ENCODE peak calls at places on chromosomes 2 and 18, in five cellular contexts. O is NT2/D1, R is GM12878, F is HepG2, E is H1. H is an unnamed sample.

GRCh38 chr2:156818221-156818620 is 382.0 kb downstream of the GPD2 start:
- DNase-seq in O (no peak), R (no peak), F (no peak), E (no peak), H (no peak)

GRCh38 chr2:234242446-234242810 is 191.9 kb downstream of the SPP2 start:
- DNase-seq in O (no peak), R (no peak), F (no peak), E (no peak), H (no peak)

GRCh38 chr2:31012384-31012783 is 125.9 kb downstream of the GALNT14 start:
- DNase-seq in O (no peak), R (no peak), F (no peak), E (no peak), H (no peak)

GRCh38 chr18:38369772-38370690 is 804.4 kb upstream of the CELF4 start:
- DNase-seq in O (no peak), R (peak; percentile 12), F (no peak), E (no peak), H (no peak)

GRCh38 chr2:218270721-218271486 is 585 bp downstream of the PNKD start:
- DNase-seq in O (no peak), R (no peak), F (no peak), E (no peak), H (no peak)

GRCh38 chr2:8906208-8906607 is 68.8 kb upstream of the KIDINS220 start:
- DNase-seq in O (no peak), R (no peak), F (no peak), E (no peak), H (no peak)

GRCh38 chr2:144460981-144461766 is 58.7 kb downstream of the ZEB2 start:
- DNase-seq in O (no peak), R (no peak), F (no peak), E (no peak), H (peak; percentile 76)

GRCh38 chr2:62042944-62043343 is 137.5 kb downstream of the COMMD1 start:
- DNase-seq in O (no peak), R (no peak), F (no peak), E (no peak), H (no peak)

GRCh38 chr2:109058215-109058614 is 69.2 kb upstream of the EDAR start:
- DNase-seq in O (no peak), R (no peak), F (no peak), E (no peak), H (no peak)

GRCh38 chr2:241873081-241873802 is 3.7 kb downstream of the RTP5 start:
- DNase-seq in O (no peak), R (no peak), F (no peak), E (no peak), H (no peak)

GRCh38 chr2:152395132-152396024 is 60.4 kb downstream of the FMNL2 start:
- DNase-seq in O (no peak), R (no peak), F (no peak), E (no peak), H (no peak)

GRCh38 chr2:118878531-118879149 is 31.2 kb upstream of the EN1 start:
- DNase-seq in O (no peak), R (no peak), F (no peak), E (no peak), H (no peak)

GRCh38 chr2:197191177-197191947 is 119.2 kb downstream of the ANKRD44 start:
- DNase-seq in O (peak; percentile 28), R (no peak), F (peak; percentile 40), E (no peak), H (peak; percentile 21)

GRCh38 chr18:46705521-46705920 is 48.5 kb upstream of the LOXHD1 start:
- DNase-seq in O (no peak), R (no peak), F (no peak), E (no peak), H (no peak)

GRCh38 chr18:62437520-62438329 is 85.1 kb upstream of the ZCCHC2 start:
- DNase-seq in O (no peak), R (no peak), F (no peak), E (no peak), H (no peak)

GRCh38 chr2:229869226-229869625 is 52.6 kb downstream of the TRIP12 start:
- DNase-seq in O (no peak), R (no peak), F (no peak), E (no peak), H (no peak)

GRCh38 chr18:22558945-22559385 is 141.2 kb upstream of the CTAGE1 start:
- DNase-seq in O (no peak), R (no peak), F (peak; percentile 31), E (no peak), H (peak; percentile 69)

GRCh38 chr2:113219889-113220641 is 46.3 kb downstream of the PSD4 start:
- DNase-seq in O (no peak), R (no peak), F (peak; percentile 85), E (no peak), H (no peak)

GRCh38 chr18:74522635-74523548 is 11.4 kb upstream of the CNDP1 start:
- DNase-seq in O (no peak), R (no peak), F (no peak), E (no peak), H (no peak)

GRCh38 chr2:241613018-241613780 is 23.8 kb downstream of the THAP4 start:
- DNase-seq in O (no peak), R (no peak), F (no peak), E (no peak), H (no peak)

GRCh38 chr2:99139003-99139402 is 2.5 kb upstream of the C2orf15 start:
- DNase-seq in O (no peak), R (no peak), F (no peak), E (no peak), H (no peak)

GRCh38 chr2:224098473-224098872 is 59.4 kb upstream of the SERPINE2 start:
- DNase-seq in O (no peak), R (no peak), F (no peak), E (no peak), H (no peak)

GRCh38 chr2:104852161-104852689 is 1.7 kb upstream of the POU3F3 start:
- DNase-seq in O (no peak), R (no peak), F (no peak), E (no peak), H (no peak)

GRCh38 chr2:42928692-42929576 is 136.6 kb upstream of the HAAO start:
- DNase-seq in O (peak; percentile 86), R (no peak), F (peak; percentile 90), E (no peak), H (peak; percentile 54)

GRCh38 chr2:223313101-223313500 is 261.1 kb downstream of the KCNE4 start:
- DNase-seq in O (no peak), R (no peak), F (no peak), E (no peak), H (no peak)

GRCh38 chr18:77762632-77763031 is 513.0 kb downstream of the GALR1 start:
- DNase-seq in O (no peak), R (no peak), F (no peak), E (no peak), H (no peak)

GRCh38 chr2:30769891-30770462 is 37.3 kb downstream of the CAPN13 start:
- DNase-seq in O (no peak), R (no peak), F (no peak), E (no peak), H (no peak)

GRCh38 chr2:43139996-43140621 is 86.3 kb downstream of the ZFP36L2 start:
- DNase-seq in O (no peak), R (no peak), F (no peak), E (no peak), H (no peak)

GRCh38 chr2:24317491-24317920 is 42.8 kb downstream of the ITSN2 start:
- DNase-seq in O (no peak), R (no peak), F (peak; percentile 14), E (no peak), H (no peak)

GRCh38 chr2:173130521-173131467 is 55.1 kb downstream of the MAP3K20 start:
- DNase-seq in O (no peak), R (no peak), F (no peak), E (no peak), H (no peak)

GRCh38 chr2:68251855-68252406 is 401 bp downstream of the PPP3R1 start:
- DNase-seq in O (no peak), R (no peak), F (no peak), E (no peak), H (peak; percentile 21)

GRCh38 chr18:78659748-78660147 is 319.9 kb upstream of the SALL3 start:
- DNase-seq in O (peak; percentile 16), R (no peak), F (no peak), E (peak; percentile 13), H (peak; percentile 28)

GRCh38 chr2:20093263-20094141 is 42.1 kb upstream of the LAPTM4A start:
- DNase-seq in O (peak; percentile 72), R (no peak), F (peak; percentile 95), E (peak; percentile 34), H (peak; percentile 66)

GRCh38 chr18:43774497-43774896 is 497.2 kb upstream of the SYT4 start:
- DNase-seq in O (peak; percentile 8), R (no peak), F (no peak), E (peak; percentile 19), H (no peak)

GRCh38 chr18:43772907-43773306 is 495.6 kb upstream of the SYT4 start:
- DNase-seq in O (no peak), R (no peak), F (no peak), E (no peak), H (no peak)
- TF ChIP-seq SUZ12 in O (no peak), R (no peak), F (no peak), E (no peak), H (no peak)

DNA sequence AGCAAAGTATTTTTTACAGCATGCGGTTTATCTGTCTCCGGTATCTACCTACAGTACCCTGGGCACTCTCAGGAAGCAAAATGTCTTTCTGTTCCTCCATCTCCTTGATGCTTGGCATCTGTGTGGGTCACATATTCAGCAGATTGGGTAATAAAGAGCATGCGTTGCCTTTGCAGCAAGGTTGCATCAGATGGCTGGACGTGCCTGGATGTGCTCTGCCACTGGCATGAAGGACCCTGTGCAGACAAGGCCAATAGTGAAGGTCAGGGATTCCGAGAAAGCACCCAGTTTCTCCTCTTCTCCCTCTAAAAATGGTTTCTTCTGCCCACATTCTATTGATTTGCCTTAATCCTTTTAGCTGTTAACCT is 9.6 kb downstream of the CTIF start:
- DNase-seq in O (no peak), R (no peak), F (no peak), E (no peak), H (no peak)
- TF ChIP-seq SUZ12 in O (no peak), R (no peak), F (no peak), E (no peak), H (no peak)

GRCh38 chr2:84851876-84852275 is 29.0 kb downstream of the TRABD2A start:
- DNase-seq in O (no peak), R (no peak), F (no peak), E (no peak), H (no peak)
- TF ChIP-seq SUZ12 in O (no peak), R (no peak), F (no peak), E (no peak), H (no peak)

DNA sequence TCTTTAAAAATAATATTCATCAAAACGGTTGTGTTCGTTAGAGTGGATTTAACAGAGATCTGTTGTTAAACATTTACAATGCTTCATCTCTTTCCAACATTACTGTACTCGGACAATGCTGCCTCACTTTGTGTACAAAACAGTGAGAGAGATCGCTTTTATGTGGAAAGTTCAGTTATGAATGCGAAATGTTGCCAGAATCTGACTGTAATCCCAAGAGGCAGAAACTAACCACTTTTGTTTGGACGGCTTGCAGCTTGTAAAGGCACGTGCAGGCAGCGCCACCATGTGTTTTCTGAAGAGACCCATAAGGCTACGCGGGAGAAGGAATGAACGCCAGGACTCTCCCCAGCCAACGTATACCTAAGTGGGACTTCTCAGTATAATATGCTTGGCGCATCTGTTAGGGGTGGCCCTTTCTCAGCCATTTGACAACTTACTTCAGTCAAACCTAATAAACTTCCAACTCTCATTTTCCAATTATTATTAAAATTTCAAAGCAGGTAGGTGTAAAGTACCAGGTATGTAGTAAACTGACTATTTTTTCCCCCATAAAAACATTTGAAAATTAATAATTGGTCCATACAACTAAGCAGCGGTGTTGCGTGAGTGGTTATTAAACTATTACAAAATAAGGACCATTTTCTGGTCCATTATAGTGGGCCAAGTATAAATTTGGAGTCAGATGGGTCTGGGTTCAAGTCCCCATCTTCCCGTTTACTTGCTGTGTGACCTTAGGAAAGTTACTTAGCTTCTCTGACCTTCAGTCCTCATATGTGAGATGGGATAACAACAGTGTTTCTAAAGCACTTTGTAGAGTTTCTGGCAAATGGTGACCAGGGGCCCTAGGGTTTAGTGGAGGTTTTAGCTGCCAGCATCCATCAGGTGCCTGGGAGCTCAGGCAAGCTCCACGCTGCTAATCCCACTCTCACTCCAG is 5.6 kb upstream of the NAPG start:
- DNase-seq in O (peak; percentile 65), R (peak; percentile 53), F (peak; percentile 76), E (peak; percentile 58), H (peak; percentile 64)
- TF ChIP-seq SUZ12 in O (no peak), R (no peak), F (peak; percentile 19), E (no peak), H (no peak)

H was measured in HEK293T.